ENCODE peak calls at places on chromosome 3, in five cellular contexts. H is OCI-LY7; U is right cardiac atrium; V is K562; O is stimulated activated CD4-positive, alpha-beta T cell treated with anti-CD3 and anti-CD28 coated beads, Interleukin-15, amount 100 ng/mL, for 1 hour. T is an unnamed sample.

GRCh38 chr3:186639778-186640472 is at the start of gene FETUB:
- DNase-seq in H (no peak), U (no peak), V (no peak), O (no peak), T (no peak)

GRCh38 chr3:8239718-8240698 is 261.6 kb upstream of the LMCD1 start:
- DNase-seq in H (peak; percentile 56), U (peak; percentile 31), V (peak; percentile 44), O (no peak), T (peak; percentile 10)

GRCh38 chr3:123346041-123346440 is 102.8 kb downstream of the ADCY5 start:
- DNase-seq in H (no peak), U (peak; percentile 34), V (no peak), O (no peak), T (no peak)

GRCh38 chr3:180316321-180316720 is 279.6 kb upstream of the PEX5L start:
- DNase-seq in H (no peak), U (no peak), V (no peak), O (no peak), T (no peak)

GRCh38 chr3:106013971-106014370 is 145.2 kb upstream of the CBLB start:
- DNase-seq in H (no peak), U (no peak), V (no peak), O (no peak), T (no peak)

GRCh38 chr3:143783856-143784370 is 64.4 kb downstream of the SLC9A9 start:
- DNase-seq in H (no peak), U (no peak), V (no peak), O (no peak), T (no peak)

GRCh38 chr3:36674816-36675215 is 89.5 kb downstream of the DCLK3 start:
- DNase-seq in H (no peak), U (no peak), V (no peak), O (no peak), T (no peak)

GRCh38 chr3:2623463-2623862 is 486.7 kb downstream of the IL5RA start:
- DNase-seq in H (no peak), U (no peak), V (no peak), O (no peak), T (no peak)

GRCh38 chr3:197592361-197593045 is 36.7 kb upstream of the BDH1 start:
- DNase-seq in H (no peak), U (no peak), V (peak; percentile 72), O (no peak), T (no peak)

GRCh38 chr3:73324203-73325155 is 263.0 kb downstream of the EBLN2 start:
- DNase-seq in H (no peak), U (no peak), V (no peak), O (no peak), T (no peak)

GRCh38 chr3:42061711-42062408 is 29.3 kb upstream of the TRAK1 start:
- DNase-seq in H (no peak), U (peak; percentile 91), V (no peak), O (no peak), T (no peak)

GRCh38 chr3:49296781-49297420 is 19.9 kb upstream of the C3orf62 start:
- DNase-seq in H (no peak), U (peak; percentile 86), V (no peak), O (no peak), T (no peak)

GRCh38 chr3:170599995-170600624 is 14.2 kb upstream of the SLC7A14 start:
- DNase-seq in H (no peak), U (no peak), V (no peak), O (no peak), T (no peak)

GRCh38 chr3:79140718-79141117 is 627.1 kb downstream of the ROBO1 start:
- DNase-seq in H (no peak), U (no peak), V (no peak), O (no peak), T (no peak)

GRCh38 chr3:125683067-125683844 is 88.0 kb upstream of the OSBPL11 start:
- DNase-seq in H (no peak), U (peak; percentile 82), V (no peak), O (no peak), T (no peak)

GRCh38 chr3:56923546-56924224 is 121.9 kb upstream of the ARHGEF3 start:
- DNase-seq in H (peak; percentile 52), U (peak; percentile 60), V (no peak), O (no peak), T (peak; percentile 41)

GRCh38 chr3:110166791-110167190 is 829.4 kb upstream of the DPPA4 start:
- DNase-seq in H (no peak), U (no peak), V (no peak), O (no peak), T (no peak)

GRCh38 chr3:4834403-4834866 is 144.8 kb upstream of the BHLHE40 start:
- DNase-seq in H (no peak), U (peak; percentile 45), V (no peak), O (peak; percentile 53), T (peak; percentile 56)

GRCh38 chr3:73141531-73141930 is 80.1 kb downstream of the EBLN2 start:
- DNase-seq in H (no peak), U (peak; percentile 90), V (no peak), O (no peak), T (no peak)

GRCh38 chr3:36944012-36944640 is 728 bp downstream of the TRANK1 start:
- DNase-seq in H (peak; percentile 62), U (peak; percentile 84), V (no peak), O (no peak), T (peak; percentile 19)

GRCh38 chr3:139597947-139598346 is 58.4 kb upstream of the RBP1 start:
- DNase-seq in H (no peak), U (no peak), V (no peak), O (no peak), T (no peak)

GRCh38 chr3:56251343-56251945 is 216.8 kb downstream of the ERC2 start:
- DNase-seq in H (peak; percentile 53), U (no peak), V (peak; percentile 29), O (no peak), T (no peak)

GRCh38 chr3:51931756-51932155 is 9.9 kb downstream of the RRP9 start:
- DNase-seq in H (no peak), U (no peak), V (no peak), O (no peak), T (no peak)

GRCh38 chr3:141797167-141797773 is 34.1 kb downstream of the GRK7 start:
- DNase-seq in H (no peak), U (peak; percentile 89), V (no peak), O (no peak), T (peak; percentile 19)

GRCh38 chr3:58041826-58042324 is 33.7 kb downstream of the FLNB start:
- DNase-seq in H (no peak), U (no peak), V (no peak), O (no peak), T (no peak)

GRCh38 chr3:10008588-10009344 is 17.5 kb upstream of the FANCD2 start:
- DNase-seq in H (peak; percentile 76), U (peak; percentile 97), V (peak; percentile 88), O (peak; percentile 75), T (peak; percentile 81)

T was measured in T-helper 9 cell.